ENCODE peak calls at places on chromosomes 5 and 9, in eight cellular contexts. G, P, F, S, H, W, L and N are unnamed samples.

GRCh38 chr5:134132372-134133212 is 18.1 kb downstream of the TCF7 start:
- DNase-seq in L (peak; percentile 85), W (peak; percentile 89), G (peak; percentile 86), S (no peak), P (peak; percentile 48), H (no peak), F (no peak), N (no peak)

GRCh38 chr5:128586848-128587247 is 48.8 kb upstream of the FBN2 start:
- DNase-seq in P (no peak), F (no peak), H (no peak), S (no peak), L (no peak), G (no peak), W (no peak), N (no peak)

GRCh38 chr9:110579763-110580255 is 268 bp upstream of the SVEP1 start:
- DNase-seq in H (no peak), S (peak; percentile 82), F (peak; percentile 52), L (no peak), W (no peak), G (peak; percentile 37), P (no peak), N (peak; percentile 20)

GRCh38 chr5:109743770-109744212 is 54.1 kb downstream of the MAN2A1 start:
- DNase-seq in H (no peak), W (no peak), P (no peak), F (peak; percentile 53), G (no peak), S (peak; percentile 97), L (no peak), N (no peak)

GRCh38 chr5:67160985-67161384 is 35.6 kb downstream of the CD180 start:
- DNase-seq in L (no peak), W (peak; percentile 65), H (no peak), P (no peak), S (peak; percentile 92), G (peak; percentile 26), F (no peak), N (no peak)

GRCh38 chr5:178152491-178153444 is 917 bp downstream of the NHP2 start:
- DNase-seq in P (no peak), H (no peak), L (no peak), S (peak; percentile 17), W (no peak), G (peak; percentile 63), F (no peak), N (no peak)

GRCh38 chr9:91101598-91102168 is 260.0 kb downstream of the AUH start:
- DNase-seq in F (no peak), W (peak; percentile 95), G (peak; percentile 32), L (peak; percentile 73), P (no peak), H (no peak), S (no peak), N (no peak)

GRCh38 chr5:66554211-66554610 is 42.0 kb upstream of the MAST4 start:
- DNase-seq in S (peak; percentile 63), H (peak; percentile 61), L (peak; percentile 18), P (peak; percentile 9), G (no peak), F (peak; percentile 2), W (peak; percentile 62), N (no peak)

GRCh38 chr5:159319363-159319762 is 10.9 kb downstream of the IL12B start:
- DNase-seq in H (no peak), P (no peak), S (no peak), F (no peak), L (no peak), W (no peak), G (no peak), N (no peak)

GRCh38 chr9:123686131-123686848 is 243.6 kb downstream of the DENND1A start:
- DNase-seq in H (no peak), W (no peak), L (no peak), S (peak; percentile 45), P (no peak), G (no peak), F (no peak), N (peak; percentile 57)

GRCh38 chr5:175590471-175590881 is 67.4 kb upstream of the HRH2 start:
- DNase-seq in H (peak; percentile 64), S (peak; percentile 51), L (no peak), F (no peak), P (no peak), W (no peak), G (no peak), N (no peak)